ENCODE peak calls at places on chromosomes 7 and 10, in four cellular contexts. G, B, E and Q are unnamed samples.

GRCh38 chr10:71486465-71487114 is 89.9 kb downstream of the CDH23 start:
- DNase-seq in G (peak), B (peak), E (peak), Q (no peak)

GRCh38 chr10:97319671-97320479 is 804 bp downstream of the FRAT1 start:
- DNase-seq in G (peak), B (no peak), E (no peak), Q (peak)

GRCh38 chr7:124857672-124858235 is 71.9 kb downstream of the POT1 start:
- DNase-seq in G (no peak), B (no peak), E (no peak), Q (no peak)

GRCh38 chr7:34069676-34070075 is 164.3 kb downstream of the BMPER start:
- DNase-seq in G (no peak), B (no peak), E (no peak), Q (no peak)

GRCh38 chr10:104589871-104590270 is 51.2 kb upstream of the SORCS3 start:
- DNase-seq in G (no peak), B (no peak), E (peak), Q (peak)

GRCh38 chr7:11489280-11489679 is 342.7 kb downstream of the THSD7A start:
- DNase-seq in G (no peak), B (no peak), E (no peak), Q (no peak)

GRCh38 chr10:129968937-129969527 is 5.0 kb upstream of the EBF3 start:
- DNase-seq in G (no peak), B (no peak), E (no peak), Q (no peak)

GRCh38 chr7:149500201-149500600 is 2.6 kb upstream of the ZNF746 start:
- DNase-seq in G (no peak), B (no peak), E (no peak), Q (no peak)

GRCh38 chr7:140512317-140513000 is 33.2 kb upstream of the MKRN1 start:
- DNase-seq in G (no peak), B (peak), E (no peak), Q (no peak)

GRCh38 chr7:100038326-100038725 is 11.2 kb upstream of the ZSCAN21 start:
- DNase-seq in G (no peak), B (no peak), E (no peak), Q (no peak)

GRCh38 chr7:17311952-17312351 is 13.5 kb downstream of the AHR start:
- DNase-seq in G (no peak), B (no peak), E (no peak), Q (no peak)